ENCODE peak calls at places on chromosomes 2 and 18, in ten cellular contexts. B, X, L, Y, G, I, K, R, W and O are unnamed samples.

GRCh38 chr18:79429785-79430281 is 34.1 kb downstream of the NFATC1 start:
- DNase-seq in B (no peak), X (no peak), L (no peak), Y (no peak), G (no peak), I (no peak), K (no peak), R (no peak), W (no peak), O (no peak)

GRCh38 chr2:200850512-200851256 is 13.8 kb downstream of the CLK1 start:
- DNase-seq in B (no peak), X (no peak), L (no peak), Y (no peak), G (no peak), I (no peak), K (no peak), R (no peak), W (no peak), O (no peak)

GRCh38 chr2:109513749-109514588 is 99.8 kb downstream of the SEPTIN10 start:
- DNase-seq in B (no peak), X (no peak), L (no peak), Y (peak), G (peak), I (peak), K (no peak), R (peak), W (peak), O (peak)

GRCh38 chr2:128442891-128443302 is 124.2 kb upstream of the HS6ST1 start:
- DNase-seq in B (no peak), X (no peak), L (no peak), Y (no peak), G (no peak), I (no peak), K (peak), R (no peak), W (no peak), O (no peak)

GRCh38 chr18:44826418-44827259 is 146.0 kb downstream of the SETBP1 start:
- DNase-seq in B (peak), X (no peak), L (peak), Y (peak), G (peak), I (peak), K (peak), R (peak), W (peak), O (peak)

GRCh38 chr2:178858896-178859628 is 51.8 kb upstream of the TTN start:
- DNase-seq in B (peak), X (no peak), L (no peak), Y (no peak), G (no peak), I (no peak), K (no peak), R (no peak), W (no peak), O (no peak)

GRCh38 chr2:44130441-44130840 is 38.2 kb upstream of the PPM1B start:
- DNase-seq in B (no peak), X (no peak), L (no peak), Y (no peak), G (no peak), I (peak), K (no peak), R (no peak), W (peak), O (no peak)

GRCh38 chr2:33134086-33134763 is 187.5 kb downstream of the LTBP1 start:
- DNase-seq in B (peak), X (no peak), L (peak), Y (peak), G (peak), I (peak), K (no peak), R (peak), W (peak), O (peak)